ENCODE peak calls at places on chromosomes 3 and 15, in seven cellular contexts. E is CD8-positive, alpha-beta memory T cell; A is GM23338; P is Caco-2; J is MCF 10A; Z is heart left ventricle; C is CD4-positive, CD25-positive, alpha-beta regulatory T cell. G is an unnamed sample.

GRCh38 chr3:188749830-188750229 is 421.9 kb upstream of the TPRG1 start:
- DNase-seq in P (no peak), E (no peak), A (no peak), J (no peak), Z (no peak), C (no peak), G (no peak)

GRCh38 chr3:46987485-46988401 is 8.3 kb downstream of the NBEAL2 start:
- DNase-seq in E (peak), A (peak), J (peak), P (no peak), Z (peak), C (peak), G (no peak)

GRCh38 chr3:46671541-46672348 is 21.7 kb downstream of the ALS2CL start:
- DNase-seq in A (no peak), C (no peak), Z (peak), J (no peak), P (no peak), E (peak), G (peak)

GRCh38 chr15:93110502-93111040 is 21.6 kb upstream of the RGMA start:
- DNase-seq in E (no peak), A (no peak), P (no peak), J (peak), C (no peak), Z (no peak), G (no peak)

GRCh38 chr3:172627057-172627809 is 83.6 kb downstream of the NCEH1 start:
- DNase-seq in A (no peak), Z (no peak), C (no peak), E (no peak), P (no peak), J (peak), G (no peak)

GRCh38 chr15:37056168-37056893 is 44.0 kb downstream of the MEIS2 start:
- DNase-seq in C (no peak), Z (peak), P (no peak), J (peak), A (peak), E (no peak), G (no peak)

GRCh38 chr3:30666564-30667249 is 60.3 kb downstream of the TGFBR2 start:
- DNase-seq in C (no peak), P (no peak), Z (no peak), A (peak), E (no peak), J (no peak), G (no peak)

GRCh38 chr3:23629181-23629893 is 176.4 kb upstream of the UBE2E1 start:
- DNase-seq in E (no peak), C (no peak), Z (no peak), A (no peak), P (no peak), J (peak), G (no peak)

GRCh38 chr3:43155464-43156121 is 49.7 kb upstream of the POMGNT2 start:
- DNase-seq in E (no peak), Z (peak), P (peak), J (peak), A (peak), C (no peak), G (peak)

GRCh38 chr3:158313344-158313927 is 203.5 kb downstream of the RSRC1 start:
- DNase-seq in P (peak), A (peak), Z (no peak), J (peak), C (peak), E (no peak), G (no peak)

GRCh38 chr3:143252931-143253330 is 133.4 kb downstream of the CHST2 start:
- DNase-seq in E (no peak), J (peak), C (no peak), P (no peak), Z (no peak), A (no peak), G (no peak)

GRCh38 chr15:63188247-63188936 is 1.0 kb upstream of the RAB8B start:
- DNase-seq in C (no peak), E (no peak), A (no peak), J (no peak), P (no peak), Z (no peak), G (no peak)

GRCh38 chr3:112602217-112602838 is 38.6 kb downstream of the CCDC80 start:
- DNase-seq in A (no peak), C (peak), Z (no peak), J (no peak), E (no peak), P (no peak), G (no peak)

GRCh38 chr15:87155771-87156170 is 1076.1 kb downstream of the AGBL1 start:
- DNase-seq in A (no peak), E (no peak), C (no peak), P (no peak), J (peak), Z (no peak), G (no peak)

GRCh38 chr3:46700772-46701171 is 420 bp upstream of the TMIE start:
- DNase-seq in A (no peak), P (no peak), E (no peak), Z (peak), C (no peak), J (no peak), G (peak)

GRCh38 chr15:92797168-92798052 is 102.7 kb upstream of the CHD2 start:
- DNase-seq in C (peak), A (peak), P (peak), Z (no peak), E (peak), J (peak), G (no peak)

GRCh38 chr3:192303235-192303634 is 424.1 kb downstream of the FGF12 start:
- DNase-seq in E (no peak), P (no peak), C (no peak), Z (no peak), A (peak), J (no peak), G (no peak)

GRCh38 chr3:4290272-4290893 is 12.8 kb upstream of the SETMAR start:
- DNase-seq in J (peak), P (peak), A (peak), Z (no peak), C (peak), E (peak), G (no peak)

GRCh38 chr3:177740270-177740669 is 543.0 kb upstream of the TBL1XR1 start:
- DNase-seq in A (peak), C (no peak), E (no peak), J (no peak), Z (no peak), P (no peak), G (no peak)

GRCh38 chr15:39593071-39594055 is 12.5 kb downstream of the THBS1 start:
- DNase-seq in P (no peak), Z (no peak), E (no peak), J (no peak), A (no peak), C (no peak), G (no peak)

GRCh38 chr3:188179006-188179966 is 25.3 kb downstream of the LPP start:
- DNase-seq in C (no peak), Z (peak), P (no peak), J (no peak), E (no peak), A (peak), G (peak)

GRCh38 chr15:50624616-50625168 is 61.9 kb downstream of the TRPM7 start:
- DNase-seq in E (no peak), P (no peak), A (no peak), Z (no peak), C (no peak), J (no peak), G (no peak)

GRCh38 chr15:45347033-45347432 is 31.3 kb downstream of the GATM start:
- DNase-seq in A (no peak), Z (no peak), P (no peak), E (no peak), J (no peak), C (no peak), G (no peak)

GRCh38 chr15:57662091-57662744 is 44.3 kb upstream of the POLR2M start:
- DNase-seq in A (no peak), E (no peak), C (no peak), J (no peak), Z (no peak), P (no peak), G (no peak)

GRCh38 chr3:171327441-171328174 is 132.6 kb downstream of the TNIK start:
- DNase-seq in C (no peak), A (no peak), P (no peak), J (no peak), Z (no peak), E (no peak), G (no peak)

GRCh38 chr3:129184396-129184656 is 630 bp upstream of the CNBP start:
- DNase-seq in Z (peak), C (no peak), J (peak), A (peak), E (no peak), P (peak), G (peak)

GRCh38 chr3:85288257-85288656 is 329.5 kb downstream of the CADM2 start:
- DNase-seq in P (no peak), E (no peak), C (no peak), A (no peak), J (no peak), Z (no peak), G (no peak)

GRCh38 chr3:5022187-5022965 is 43.1 kb downstream of the BHLHE40 start:
- DNase-seq in A (no peak), E (no peak), C (peak), P (no peak), Z (no peak), J (peak), G (no peak)

GRCh38 chr15:40787344-40787841 is 17.6 kb downstream of the C15orf62 start:
- DNase-seq in Z (no peak), C (peak), E (peak), A (peak), J (peak), P (no peak), G (no peak)

GRCh38 chr3:49327485-49327884 is 12.4 kb downstream of the USP4 start:
- DNase-seq in C (no peak), Z (no peak), E (no peak), J (peak), P (peak), A (peak), G (no peak)

GRCh38 chr15:69904296-69904560 is 193.5 kb downstream of the TLE3 start:
- DNase-seq in Z (no peak), A (no peak), J (no peak), C (no peak), E (no peak), P (no peak), G (no peak)

GRCh38 chr15:72156928-72157327 is 38.7 kb downstream of the SENP8 start:
- DNase-seq in E (no peak), Z (no peak), J (no peak), A (no peak), C (no peak), P (no peak), G (no peak)

GRCh38 chr15:48096813-48097212 is 24.0 kb upstream of the SLC24A5 start:
- DNase-seq in E (no peak), C (no peak), Z (no peak), A (no peak), J (peak), P (no peak), G (no peak)

GRCh38 chr15:86336051-86336788 is 256.5 kb downstream of the AGBL1 start:
- DNase-seq in A (no peak), Z (no peak), P (no peak), E (no peak), J (peak), C (no peak), G (no peak)

GRCh38 chr3:167886690-167887089 is 151.2 kb downstream of the SERPINI1 start:
- DNase-seq in E (no peak), C (no peak), Z (no peak), P (no peak), J (peak), A (no peak), G (no peak)